ENCODE peak calls at places on chromosomes 1 and 21, in eight cellular contexts. R, H, I, D, L, Y, U and F are unnamed samples.

GRCh38 chr1:167546935-167547334 is 6.6 kb downstream of the CREG1 start:
- DNase-seq in R (no peak), H (no peak), I (no peak), D (no peak), L (no peak), Y (no peak), U (no peak), F (no peak)

GRCh38 chr1:58545591-58546519 is 671 bp downstream of the OMA1 start:
- DNase-seq in R (peak), H (peak), I (peak), D (peak), L (peak), Y (peak), U (peak), F (peak)

GRCh38 chr1:53653631-53654030 is 85.3 kb downstream of the GLIS1 start:
- DNase-seq in R (no peak), H (no peak), I (no peak), D (peak), L (no peak), Y (no peak), U (peak), F (no peak)

GRCh38 chr21:26806734-26807372 is 38.4 kb downstream of the ADAMTS1 start:
- DNase-seq in R (no peak), H (no peak), I (peak), D (no peak), L (no peak), Y (no peak), U (no peak), F (peak)

GRCh38 chr1:24108334-24109165 is 3.4 kb downstream of the MYOM3 start:
- DNase-seq in R (no peak), H (peak), I (peak), D (peak), L (no peak), Y (peak), U (peak), F (peak)

GRCh38 chr1:84776639-84777038 is 86.4 kb upstream of the SSX2IP start:
- DNase-seq in R (no peak), H (no peak), I (no peak), D (no peak), L (no peak), Y (no peak), U (no peak), F (no peak)

GRCh38 chr1:17632541-17633193 is 93.2 kb downstream of the ARHGEF10L start:
- DNase-seq in R (no peak), H (peak), I (peak), D (no peak), L (no peak), Y (peak), U (no peak), F (peak)

GRCh38 chr1:11563560-11564069 is 84.7 kb downstream of the DISP3 start:
- DNase-seq in R (no peak), H (no peak), I (no peak), D (peak), L (no peak), Y (peak), U (no peak), F (no peak)

GRCh38 chr1:213163278-213163711 is 112.3 kb downstream of the RPS6KC1 start:
- DNase-seq in R (no peak), H (no peak), I (peak), D (no peak), L (no peak), Y (peak), U (no peak), F (no peak)

GRCh38 chr1:37035828-37036666 is 1.7 kb upstream of the GRIK3 start:
- DNase-seq in R (no peak), H (no peak), I (no peak), D (peak), L (no peak), Y (no peak), U (no peak), F (no peak)

GRCh38 chr1:110339427-110340206 is 440 bp downstream of the RBM15 start:
- DNase-seq in R (no peak), H (peak), I (peak), D (no peak), L (peak), Y (peak), U (peak), F (peak)

GRCh38 chr1:190000365-190000872 is 477.2 kb downstream of the BRINP3 start:
- DNase-seq in R (no peak), H (peak), I (peak), D (no peak), L (no peak), Y (no peak), U (no peak), F (no peak)

GRCh38 chr1:147580200-147580557 is 38.9 kb downstream of the BCL9 start:
- DNase-seq in R (no peak), H (no peak), I (peak), D (no peak), L (no peak), Y (peak), U (no peak), F (no peak)

GRCh38 chr1:174623640-174624039 is 175.9 kb downstream of the GPR52 start:
- DNase-seq in R (no peak), H (no peak), I (no peak), D (no peak), L (no peak), Y (no peak), U (no peak), F (no peak)

GRCh38 chr1:79929356-79929755 is 922.8 kb upstream of the ADGRL4 start:
- DNase-seq in R (no peak), H (no peak), I (peak), D (no peak), L (no peak), Y (peak), U (no peak), F (peak)

GRCh38 chr1:3409737-3410434 is 44.6 kb upstream of the ARHGEF16 start:
- DNase-seq in R (no peak), H (peak), I (peak), D (no peak), L (peak), Y (peak), U (no peak), F (peak)

GRCh38 chr1:29984107-29984506 is 739.3 kb downstream of the MATN1 start:
- DNase-seq in R (no peak), H (no peak), I (no peak), D (no peak), L (no peak), Y (no peak), U (no peak), F (no peak)

DNA sequence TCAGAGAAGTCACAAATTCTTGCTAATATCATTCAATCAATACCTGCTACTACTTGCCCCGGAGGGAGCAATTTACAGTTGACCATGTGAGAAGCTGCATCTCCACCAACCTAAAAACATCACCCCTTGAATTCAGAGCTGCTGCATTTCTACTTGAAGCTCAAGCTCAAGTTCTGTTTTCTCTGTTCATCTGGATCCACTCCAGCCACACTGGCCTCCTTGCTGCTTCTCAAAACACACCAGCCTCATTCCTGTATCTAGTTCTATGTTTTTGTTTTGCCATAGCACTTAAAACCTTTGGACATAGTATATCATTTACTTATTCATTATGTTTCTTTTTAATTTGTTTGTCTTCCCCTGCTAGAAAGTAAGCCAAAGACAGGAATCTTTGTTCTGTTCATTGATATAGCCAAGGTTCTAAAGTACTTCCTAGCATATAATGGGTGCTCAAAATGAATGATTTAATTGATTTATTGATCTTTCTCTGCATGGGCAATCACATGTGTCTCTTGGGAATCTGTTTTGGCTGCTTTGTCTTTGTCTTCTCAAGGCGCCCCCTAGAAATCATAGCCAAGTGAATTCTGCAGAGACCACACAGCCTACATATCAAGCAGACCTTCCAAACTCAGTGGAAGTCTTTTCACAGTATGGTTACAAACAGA is 23.6 kb downstream of the SYF2 start:
- DNase-seq in R (no peak), H (no peak), I (no peak), D (no peak), L (no peak), Y (no peak), U (no peak), F (no peak)
- TF ChIP-seq CTCF in R (no peak), H (no peak), I (no peak), D (no peak), L (no peak), Y (no peak), U (no peak), F (no peak)

DNA sequence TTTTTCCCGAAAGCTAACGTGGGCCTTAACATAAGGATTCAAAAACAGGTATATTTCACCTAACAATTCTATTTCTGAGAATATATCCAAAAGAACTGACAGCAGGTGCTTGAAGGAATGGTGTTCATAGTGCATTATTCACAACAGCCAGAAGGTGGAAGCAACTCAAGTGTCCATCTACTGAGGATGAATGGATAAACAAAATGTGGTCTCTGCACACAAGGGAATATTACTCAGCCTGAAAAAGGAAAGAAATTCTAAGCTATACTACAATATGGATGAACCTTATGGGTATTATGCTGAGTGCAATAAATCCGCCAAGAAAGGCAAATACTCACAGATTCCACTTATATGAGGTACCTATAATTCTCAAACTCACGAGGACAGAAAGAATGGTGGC is 6.1 kb upstream of the RIPPLY3 start:
- DNase-seq in R (no peak), H (peak), I (no peak), D (no peak), L (no peak), Y (no peak), U (no peak), F (no peak)
- TF ChIP-seq CTCF in R (no peak), H (peak), I (peak), D (no peak), L (no peak), Y (peak), U (no peak), F (peak)

DNA sequence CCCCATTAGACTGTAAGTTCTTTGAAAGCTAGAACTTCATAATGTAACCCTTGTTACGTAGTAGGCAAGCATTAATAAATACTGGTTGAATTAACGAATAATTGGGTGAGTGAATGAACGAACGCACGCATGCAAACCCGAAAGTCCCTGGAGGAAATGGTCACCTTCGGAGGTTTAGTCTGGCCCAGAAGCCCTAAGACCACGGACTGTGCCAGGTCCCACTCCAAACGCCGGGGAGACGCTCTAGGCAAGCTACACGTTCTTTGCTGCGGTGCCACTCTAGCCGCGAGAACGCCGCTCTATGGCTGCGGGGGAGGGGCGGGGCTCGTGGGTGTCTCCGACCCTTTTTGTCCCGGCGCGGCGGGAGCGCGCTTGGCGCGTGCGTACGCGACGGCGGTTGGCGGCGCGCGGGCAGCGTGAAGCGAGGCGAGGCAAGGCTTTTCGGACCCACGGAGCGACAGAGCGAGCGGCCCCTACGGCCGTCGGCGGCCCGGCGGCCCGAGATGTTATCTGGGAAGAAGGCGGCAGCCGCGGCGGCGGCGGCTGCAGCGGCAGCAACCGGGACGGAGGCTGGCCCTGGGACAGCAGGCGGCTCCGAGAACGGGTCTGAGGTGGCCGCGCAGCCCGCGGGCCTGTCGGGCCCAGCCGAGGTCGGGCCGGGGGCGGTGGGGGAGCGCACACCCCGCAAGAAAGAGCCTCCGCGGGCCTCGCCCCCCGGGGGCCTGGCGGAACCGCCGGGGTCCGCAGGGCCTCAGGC is at the start of gene KDM1A:
- DNase-seq in R (peak), H (peak), I (peak), D (peak), L (peak), Y (peak), U (peak), F (peak)
- TF ChIP-seq CTCF in R (peak), H (no peak), I (peak), D (no peak), L (peak), Y (no peak), U (no peak), F (no peak)

GRCh38 chr1:7783826-7784491 is at the start of gene PER3:
- DNase-seq in R (peak), H (peak), I (peak), D (peak), L (peak), Y (peak), U (peak), F (peak)

GRCh38 chr1:7783178-7783711 is 846 bp upstream of the PER3 start:
- DNase-seq in R (no peak), H (peak), I (peak), D (peak), L (peak), Y (peak), U (peak), F (peak)

GRCh38 chr1:7786785-7787184 is 2.7 kb downstream of the PER3 start:
- DNase-seq in R (no peak), H (no peak), I (no peak), D (no peak), L (no peak), Y (no peak), U (no peak), F (no peak)

GRCh38 chr1:7784492-7785071 is 491 bp downstream of the PER3 start:
- DNase-seq in R (no peak), H (no peak), I (no peak), D (peak), L (peak), Y (peak), U (no peak), F (no peak)

GRCh38 chr1:7785108-7785507 is 1.0 kb downstream of the PER3 start:
- DNase-seq in R (no peak), H (no peak), I (no peak), D (no peak), L (no peak), Y (no peak), U (no peak), F (no peak)
- TF ChIP-seq CTCF in R (no peak), H (no peak), I (no peak), D (no peak), L (no peak), Y (no peak), U (no peak), F (peak)

GRCh38 chr1:200314085-200314750 is 95.6 kb downstream of the ZNF281 start:
- DNase-seq in R (no peak), H (peak), I (peak), D (no peak), L (no peak), Y (peak), U (no peak), F (peak)
- TF ChIP-seq CTCF in R (no peak), H (no peak), I (no peak), D (no peak), L (no peak), Y (no peak), U (no peak), F (no peak)

GRCh38 chr1:224457782-224458144 is 23.2 kb upstream of the WDR26 start:
- DNase-seq in R (no peak), H (no peak), I (no peak), D (no peak), L (no peak), Y (no peak), U (no peak), F (no peak)
- TF ChIP-seq CTCF in R (no peak), H (no peak), I (no peak), D (no peak), L (no peak), Y (no peak), U (no peak), F (peak)

DNA sequence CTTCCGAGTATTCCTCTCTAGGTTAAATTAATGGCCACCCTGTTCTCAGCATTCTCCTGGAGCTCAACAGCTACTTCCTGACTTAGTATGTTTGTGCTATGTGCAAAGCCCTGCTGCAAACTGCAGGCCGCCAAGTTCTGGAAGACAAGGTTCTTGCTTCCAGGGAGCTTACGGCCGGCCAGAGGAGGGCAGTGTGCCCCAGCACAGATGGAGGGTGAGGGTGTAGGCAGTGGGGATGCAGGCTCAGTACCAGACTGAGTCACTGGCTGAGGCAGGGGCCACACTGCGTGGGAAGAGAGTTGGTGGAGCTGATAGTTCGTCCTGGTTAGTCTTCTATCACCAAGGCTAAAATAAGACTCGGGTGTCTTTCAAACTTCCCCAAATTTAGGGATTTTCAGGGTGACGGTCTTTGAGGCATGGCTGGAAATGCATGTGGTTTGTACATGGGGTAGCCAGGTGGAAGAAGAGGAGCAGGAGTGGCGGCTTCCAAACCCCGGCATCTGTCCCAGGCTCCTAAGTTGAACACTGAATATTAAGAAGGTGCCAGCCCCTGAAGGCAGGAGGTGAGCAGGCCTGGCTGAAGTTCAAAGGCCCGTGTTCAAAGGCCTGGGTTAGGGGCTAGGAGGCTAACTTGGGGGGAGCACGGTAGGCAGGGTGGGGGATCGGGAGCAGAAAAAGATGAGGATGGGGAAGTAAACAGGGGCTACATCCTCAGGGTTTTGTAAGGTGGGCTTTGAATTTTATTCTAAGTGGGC is 42.9 kb downstream of the ELK4 start:
- DNase-seq in R (no peak), H (peak), I (peak), D (peak), L (no peak), Y (peak), U (peak), F (peak)
- TF ChIP-seq CTCF in R (peak), H (peak), I (peak), D (no peak), L (peak), Y (peak), U (peak), F (peak)

DNA sequence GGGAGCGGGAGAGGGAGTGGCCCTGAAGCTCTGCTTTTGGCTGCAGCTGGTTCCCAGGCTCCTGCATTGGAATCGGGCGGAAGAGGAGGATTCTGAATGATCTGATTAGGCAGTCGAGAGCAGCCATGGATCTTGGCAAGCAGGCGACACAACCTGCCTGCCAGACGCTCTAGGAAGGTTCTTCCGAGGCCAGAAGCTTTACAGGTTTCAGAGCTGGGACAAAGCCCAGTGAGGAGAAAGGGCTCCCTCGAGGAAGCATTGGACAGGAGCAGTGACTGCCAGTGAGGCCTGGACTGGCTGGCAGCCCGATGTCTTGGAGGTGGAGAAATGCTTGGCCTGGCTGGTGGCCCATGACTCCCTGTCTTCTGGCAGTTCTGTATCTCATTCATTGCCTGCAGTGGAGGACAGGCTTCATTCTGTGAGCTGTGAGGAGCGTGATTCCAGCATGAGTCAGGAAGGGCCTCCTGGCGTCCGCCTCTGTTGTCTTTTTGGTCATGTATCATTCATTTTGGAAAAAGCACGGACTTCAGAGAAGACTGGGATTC is 132.7 kb upstream of the IPO9 start:
- DNase-seq in R (no peak), H (no peak), I (peak), D (no peak), L (peak), Y (peak), U (no peak), F (peak)
- TF ChIP-seq CTCF in R (no peak), H (no peak), I (no peak), D (no peak), L (peak), Y (no peak), U (no peak), F (peak)

GRCh38 chr1:77220687-77221463 is 1.6 kb upstream of the PIGK start:
- DNase-seq in R (no peak), H (peak), I (peak), D (no peak), L (no peak), Y (peak), U (no peak), F (no peak)
- TF ChIP-seq CTCF in R (no peak), H (no peak), I (no peak), D (no peak), L (no peak), Y (no peak), U (no peak), F (no peak)

GRCh38 chr1:116335847-116336246 is 37.2 kb upstream of the ATP1A1 start:
- DNase-seq in R (no peak), H (no peak), I (no peak), D (no peak), L (no peak), Y (no peak), U (no peak), F (no peak)
- TF ChIP-seq CTCF in R (no peak), H (no peak), I (no peak), D (no peak), L (no peak), Y (no peak), U (no peak), F (no peak)